ENCODE peak calls at places on chromosomes 12 and 14, in seven cellular contexts. Z, F, V, W, J, X and D are unnamed samples.

GRCh38 chr12:96054262-96054645 is 18.9 kb upstream of the LTA4H start:
- DNase-seq in J (no peak), W (no peak), F (no peak), X (no peak), Z (no peak), V (no peak), D (no peak)

GRCh38 chr12:45208604-45209487 is 7.0 kb upstream of the ANO6 start:
- DNase-seq in V (no peak), J (no peak), F (no peak), W (no peak), Z (no peak), X (no peak), D (no peak)

GRCh38 chr12:116094475-116094874 is 183.0 kb downstream of the MED13L start:
- DNase-seq in F (no peak), W (no peak), X (no peak), J (no peak), Z (no peak), V (no peak), D (no peak)

GRCh38 chr14:77014004-77014604 is 14.4 kb downstream of the IRF2BPL start:
- DNase-seq in Z (no peak), W (peak; percentile 72), J (no peak), F (peak; percentile 81), V (no peak), X (no peak), D (no peak)

GRCh38 chr12:95918194-95918993 is 24.0 kb downstream of the CCDC38 start:
- DNase-seq in Z (no peak), J (peak; percentile 16), F (peak; percentile 42), W (peak; percentile 56), X (peak; percentile 5), V (no peak), D (peak; percentile 27)

GRCh38 chr12:32264995-32265394 is 134.4 kb upstream of the FGD4 start:
- DNase-seq in X (no peak), W (no peak), J (no peak), Z (no peak), F (no peak), V (no peak), D (peak; percentile 55)

GRCh38 chr12:8996682-8997405 is 7.5 kb downstream of the KLRG1 start:
- DNase-seq in W (no peak), X (no peak), Z (no peak), J (no peak), F (no peak), V (peak; percentile 5), D (peak; percentile 3)

GRCh38 chr14:35045798-35046047 is 349 bp upstream of the FAM177A1 start:
- DNase-seq in X (no peak), Z (no peak), V (no peak), W (no peak), F (no peak), J (no peak), D (no peak)

GRCh38 chr12:131194166-131194565 is 240.5 kb downstream of the ADGRD1 start:
- DNase-seq in V (no peak), X (no peak), J (no peak), Z (no peak), W (no peak), F (no peak), D (no peak)

GRCh38 chr14:83777516-83777915 is 1752.4 kb upstream of the FLRT2 start:
- DNase-seq in F (no peak), X (no peak), W (no peak), J (no peak), Z (no peak), V (no peak), D (no peak)

GRCh38 chr14:45361727-45362126 is 108.7 kb upstream of the MIS18BP1 start:
- DNase-seq in J (no peak), W (no peak), X (no peak), V (no peak), F (no peak), Z (no peak), D (no peak)

GRCh38 chr12:131942671-131943070 is 7.1 kb upstream of the EP400 start:
- DNase-seq in J (no peak), V (no peak), X (no peak), Z (no peak), F (no peak), W (no peak), D (no peak)

GRCh38 chr12:115430636-115431035 is 746.7 kb upstream of the TBX3 start:
- DNase-seq in X (no peak), F (no peak), J (no peak), Z (no peak), V (no peak), W (no peak), D (no peak)

GRCh38 chr14:89586258-89587127 is 169.5 kb upstream of the FOXN3 start:
- DNase-seq in X (no peak), F (no peak), V (no peak), J (no peak), Z (no peak), W (no peak), D (no peak)

GRCh38 chr12:47417960-47418359 is 287.9 kb downstream of the RPAP3 start:
- DNase-seq in V (no peak), Z (no peak), W (no peak), X (no peak), J (no peak), F (no peak), D (no peak)

GRCh38 chr12:74317078-74317581 is 220.5 kb upstream of the ATXN7L3B start:
- DNase-seq in Z (no peak), W (peak; percentile 13), V (peak; percentile 6), F (no peak), X (no peak), J (no peak), D (no peak)

GRCh38 chr14:69773571-69774276 is 6.8 kb downstream of the SRSF5 start:
- DNase-seq in X (no peak), F (no peak), W (no peak), V (no peak), Z (no peak), J (no peak), D (no peak)

GRCh38 chr14:39034481-39035296 is 68.3 kb downstream of the SEC23A start:
- DNase-seq in W (no peak), V (no peak), J (no peak), X (no peak), F (no peak), Z (no peak), D (no peak)

GRCh38 chr12:102326987-102327386 is 129.4 kb upstream of the PMCH start:
- DNase-seq in W (no peak), Z (no peak), X (no peak), V (no peak), J (no peak), F (no peak), D (peak; percentile 31)

GRCh38 chr14:30559638-30560071 is 697 bp downstream of the G2E3 start:
- DNase-seq in F (no peak), X (no peak), Z (no peak), W (no peak), J (no peak), V (no peak), D (no peak)